ENCODE peak calls at places on chromosomes 3 and 15, in seven cellular contexts. One of them, this sample, is unnamed.

GRCh38 chr3:124859025-124859424 is 28.1 kb downstream of the ITGB5 start:
- DNase-seq in nucleus accumbens: no peak
- DNase-seq in iPS-NIHi11: no peak
- DNase-seq in stomach: no peak
- DNase-seq in IMR-90: peak; percentile 95
- DNase-seq in omental fat pad: no peak
- DNase-seq in activated naive CD8-positive, alpha-beta T cell treated with anti-CD3 and anti-CD28 coated beads, Interleukin-2, amount 50 U/mL, for 24 hours: no peak
- DNase-seq in this sample: no peak

GRCh38 chr15:85639752-85640381 is 154.9 kb downstream of the KLHL25 start:
- DNase-seq in iPS-NIHi11: no peak
- DNase-seq in nucleus accumbens: no peak
- DNase-seq in stomach: no peak
- DNase-seq in IMR-90: peak; percentile 72
- DNase-seq in activated naive CD8-positive, alpha-beta T cell treated with anti-CD3 and anti-CD28 coated beads, Interleukin-2, amount 50 U/mL, for 24 hours: no peak
- DNase-seq in omental fat pad: no peak
- DNase-seq in this sample: no peak

GRCh38 chr3:45618081-45618509 is 23.5 kb downstream of the LIMD1 start:
- DNase-seq in iPS-NIHi11: no peak
- DNase-seq in nucleus accumbens: no peak
- DNase-seq in activated naive CD8-positive, alpha-beta T cell treated with anti-CD3 and anti-CD28 coated beads, Interleukin-2, amount 50 U/mL, for 24 hours: no peak
- DNase-seq in omental fat pad: no peak
- DNase-seq in stomach: no peak
- DNase-seq in IMR-90: peak; percentile 41
- DNase-seq in this sample: no peak

GRCh38 chr15:40999190-40999589 is 45.9 kb downstream of the CHAC1 start:
- DNase-seq in iPS-NIHi11: no peak
- DNase-seq in activated naive CD8-positive, alpha-beta T cell treated with anti-CD3 and anti-CD28 coated beads, Interleukin-2, amount 50 U/mL, for 24 hours: no peak
- DNase-seq in omental fat pad: no peak
- DNase-seq in IMR-90: peak; percentile 98
- DNase-seq in stomach: no peak
- DNase-seq in nucleus accumbens: no peak
- DNase-seq in this sample: no peak

GRCh38 chr15:38671675-38672141 is 107.1 kb upstream of the RASGRP1 start:
- DNase-seq in IMR-90: peak; percentile 6
- DNase-seq in nucleus accumbens: no peak
- DNase-seq in activated naive CD8-positive, alpha-beta T cell treated with anti-CD3 and anti-CD28 coated beads, Interleukin-2, amount 50 U/mL, for 24 hours: peak; percentile 44
- DNase-seq in iPS-NIHi11: no peak
- DNase-seq in omental fat pad: no peak
- DNase-seq in stomach: no peak
- DNase-seq in this sample: no peak

GRCh38 chr3:47542614-47543173 is 29.2 kb upstream of the ELP6 start:
- DNase-seq in iPS-NIHi11: peak; percentile 69
- DNase-seq in stomach: no peak
- DNase-seq in nucleus accumbens: peak; percentile 69
- DNase-seq in IMR-90: peak; percentile 16
- DNase-seq in omental fat pad: no peak
- DNase-seq in activated naive CD8-positive, alpha-beta T cell treated with anti-CD3 and anti-CD28 coated beads, Interleukin-2, amount 50 U/mL, for 24 hours: no peak
- DNase-seq in this sample: no peak

GRCh38 chr3:150945226-150945625 is 27.3 kb downstream of the CLRN1 start:
- DNase-seq in stomach: no peak
- DNase-seq in IMR-90: peak; percentile 25
- DNase-seq in activated naive CD8-positive, alpha-beta T cell treated with anti-CD3 and anti-CD28 coated beads, Interleukin-2, amount 50 U/mL, for 24 hours: no peak
- DNase-seq in iPS-NIHi11: no peak
- DNase-seq in omental fat pad: no peak
- DNase-seq in nucleus accumbens: no peak
- DNase-seq in this sample: no peak

GRCh38 chr3:98655666-98656065 is 62.3 kb upstream of the CPOX start:
- DNase-seq in iPS-NIHi11: no peak
- DNase-seq in nucleus accumbens: no peak
- DNase-seq in IMR-90: peak; percentile 35
- DNase-seq in stomach: no peak
- DNase-seq in omental fat pad: no peak
- DNase-seq in activated naive CD8-positive, alpha-beta T cell treated with anti-CD3 and anti-CD28 coated beads, Interleukin-2, amount 50 U/mL, for 24 hours: no peak
- DNase-seq in this sample: no peak

GRCh38 chr3:187975571-187976360 is 178.2 kb upstream of the LPP start:
- DNase-seq in iPS-NIHi11: peak; percentile 44
- DNase-seq in activated naive CD8-positive, alpha-beta T cell treated with anti-CD3 and anti-CD28 coated beads, Interleukin-2, amount 50 U/mL, for 24 hours: no peak
- DNase-seq in omental fat pad: no peak
- DNase-seq in IMR-90: no peak
- DNase-seq in nucleus accumbens: no peak
- DNase-seq in stomach: no peak
- DNase-seq in this sample: no peak

GRCh38 chr3:34864011-34864410 is 775.3 kb upstream of the ARPP21 start:
- DNase-seq in activated naive CD8-positive, alpha-beta T cell treated with anti-CD3 and anti-CD28 coated beads, Interleukin-2, amount 50 U/mL, for 24 hours: no peak
- DNase-seq in nucleus accumbens: no peak
- DNase-seq in IMR-90: no peak
- DNase-seq in stomach: no peak
- DNase-seq in iPS-NIHi11: no peak
- DNase-seq in omental fat pad: no peak
- DNase-seq in this sample: no peak

GRCh38 chr3:87336761-87337160 is 60.4 kb upstream of the POU1F1 start:
- DNase-seq in iPS-NIHi11: no peak
- DNase-seq in IMR-90: no peak
- DNase-seq in omental fat pad: no peak
- DNase-seq in nucleus accumbens: no peak
- DNase-seq in stomach: no peak
- DNase-seq in activated naive CD8-positive, alpha-beta T cell treated with anti-CD3 and anti-CD28 coated beads, Interleukin-2, amount 50 U/mL, for 24 hours: no peak
- DNase-seq in this sample: no peak

GRCh38 chr15:79582650-79583049 is 150.5 kb downstream of the MINAR1 start:
- DNase-seq in activated naive CD8-positive, alpha-beta T cell treated with anti-CD3 and anti-CD28 coated beads, Interleukin-2, amount 50 U/mL, for 24 hours: no peak
- DNase-seq in omental fat pad: no peak
- DNase-seq in IMR-90: no peak
- DNase-seq in nucleus accumbens: no peak
- DNase-seq in iPS-NIHi11: no peak
- DNase-seq in stomach: no peak
- DNase-seq in this sample: no peak

GRCh38 chr15:98526094-98526493 is 122.2 kb upstream of the IGF1R start:
- DNase-seq in omental fat pad: no peak
- DNase-seq in iPS-NIHi11: no peak
- DNase-seq in IMR-90: no peak
- DNase-seq in activated naive CD8-positive, alpha-beta T cell treated with anti-CD3 and anti-CD28 coated beads, Interleukin-2, amount 50 U/mL, for 24 hours: no peak
- DNase-seq in nucleus accumbens: no peak
- DNase-seq in stomach: no peak
- DNase-seq in this sample: no peak

GRCh38 chr3:8490079-8490552 is 11.5 kb upstream of the LMCD1 start:
- DNase-seq in nucleus accumbens: no peak
- DNase-seq in omental fat pad: no peak
- DNase-seq in stomach: no peak
- DNase-seq in IMR-90: peak; percentile 98
- DNase-seq in iPS-NIHi11: no peak
- DNase-seq in activated naive CD8-positive, alpha-beta T cell treated with anti-CD3 and anti-CD28 coated beads, Interleukin-2, amount 50 U/mL, for 24 hours: no peak
- DNase-seq in this sample: no peak

GRCh38 chr3:181717505-181717904 is 5.8 kb downstream of the SOX2 start:
- DNase-seq in nucleus accumbens: no peak
- DNase-seq in iPS-NIHi11: no peak
- DNase-seq in omental fat pad: no peak
- DNase-seq in activated naive CD8-positive, alpha-beta T cell treated with anti-CD3 and anti-CD28 coated beads, Interleukin-2, amount 50 U/mL, for 24 hours: no peak
- DNase-seq in IMR-90: no peak
- DNase-seq in stomach: no peak
- DNase-seq in this sample: no peak

GRCh38 chr3:179544981-179545645 is 17.6 kb upstream of the ACTL6A start:
- DNase-seq in omental fat pad: no peak
- DNase-seq in stomach: no peak
- DNase-seq in iPS-NIHi11: no peak
- DNase-seq in nucleus accumbens: no peak
- DNase-seq in activated naive CD8-positive, alpha-beta T cell treated with anti-CD3 and anti-CD28 coated beads, Interleukin-2, amount 50 U/mL, for 24 hours: no peak
- DNase-seq in IMR-90: peak; percentile 97
- DNase-seq in this sample: no peak

GRCh38 chr15:32042269-32042996 is 12.1 kb downstream of the CHRNA7 start:
- DNase-seq in stomach: no peak
- DNase-seq in iPS-NIHi11: no peak
- DNase-seq in activated naive CD8-positive, alpha-beta T cell treated with anti-CD3 and anti-CD28 coated beads, Interleukin-2, amount 50 U/mL, for 24 hours: no peak
- DNase-seq in nucleus accumbens: no peak
- DNase-seq in IMR-90: no peak
- DNase-seq in omental fat pad: no peak
- DNase-seq in this sample: no peak

GRCh38 chr3:167872941-167873340 is 137.4 kb downstream of the SERPINI1 start:
- DNase-seq in activated naive CD8-positive, alpha-beta T cell treated with anti-CD3 and anti-CD28 coated beads, Interleukin-2, amount 50 U/mL, for 24 hours: no peak
- DNase-seq in stomach: no peak
- DNase-seq in nucleus accumbens: no peak
- DNase-seq in IMR-90: no peak
- DNase-seq in omental fat pad: no peak
- DNase-seq in iPS-NIHi11: no peak
- DNase-seq in this sample: no peak

GRCh38 chr15:78353093-78353492 is 12.9 kb downstream of the CRABP1 start:
- DNase-seq in omental fat pad: no peak
- DNase-seq in iPS-NIHi11: peak; percentile 73
- DNase-seq in IMR-90: peak; percentile 5
- DNase-seq in stomach: no peak
- DNase-seq in nucleus accumbens: no peak
- DNase-seq in activated naive CD8-positive, alpha-beta T cell treated with anti-CD3 and anti-CD28 coated beads, Interleukin-2, amount 50 U/mL, for 24 hours: no peak
- DNase-seq in this sample: no peak

GRCh38 chr3:35651456-35651855 is 12.1 kb downstream of the ARPP21 start:
- DNase-seq in stomach: no peak
- DNase-seq in IMR-90: no peak
- DNase-seq in iPS-NIHi11: no peak
- DNase-seq in nucleus accumbens: no peak
- DNase-seq in omental fat pad: no peak
- DNase-seq in activated naive CD8-positive, alpha-beta T cell treated with anti-CD3 and anti-CD28 coated beads, Interleukin-2, amount 50 U/mL, for 24 hours: no peak
- DNase-seq in this sample: no peak

GRCh38 chr15:101056366-101057334 is 137.5 kb downstream of the LRRK1 start:
- DNase-seq in stomach: peak; percentile 24
- DNase-seq in nucleus accumbens: no peak
- DNase-seq in omental fat pad: no peak
- DNase-seq in activated naive CD8-positive, alpha-beta T cell treated with anti-CD3 and anti-CD28 coated beads, Interleukin-2, amount 50 U/mL, for 24 hours: no peak
- DNase-seq in IMR-90: no peak
- DNase-seq in iPS-NIHi11: no peak
- DNase-seq in this sample: no peak

GRCh38 chr3:16600771-16601538 is 4.3 kb downstream of the DAZL start:
- DNase-seq in IMR-90: peak; percentile 81
- DNase-seq in iPS-NIHi11: peak; percentile 61
- DNase-seq in stomach: peak; percentile 89
- DNase-seq in nucleus accumbens: peak; percentile 58
- DNase-seq in omental fat pad: peak; percentile 94
- DNase-seq in activated naive CD8-positive, alpha-beta T cell treated with anti-CD3 and anti-CD28 coated beads, Interleukin-2, amount 50 U/mL, for 24 hours: peak; percentile 85
- DNase-seq in this sample: peak; percentile 73

GRCh38 chr3:120559228-120560061 is 36.7 kb upstream of the NDUFB4 start:
- DNase-seq in activated naive CD8-positive, alpha-beta T cell treated with anti-CD3 and anti-CD28 coated beads, Interleukin-2, amount 50 U/mL, for 24 hours: peak; percentile 10
- DNase-seq in omental fat pad: no peak
- DNase-seq in stomach: no peak
- DNase-seq in nucleus accumbens: no peak
- DNase-seq in IMR-90: peak; percentile 85
- DNase-seq in iPS-NIHi11: no peak
- DNase-seq in this sample: no peak

GRCh38 chr15:64527263-64527984 is 67.0 kb downstream of the ZNF609 start:
- DNase-seq in omental fat pad: no peak
- DNase-seq in IMR-90: peak; percentile 90
- DNase-seq in activated naive CD8-positive, alpha-beta T cell treated with anti-CD3 and anti-CD28 coated beads, Interleukin-2, amount 50 U/mL, for 24 hours: no peak
- DNase-seq in stomach: no peak
- DNase-seq in nucleus accumbens: no peak
- DNase-seq in iPS-NIHi11: no peak
- DNase-seq in this sample: no peak

GRCh38 chr15:24292837-24293236 is 382.7 kb upstream of the NPAP1 start:
- DNase-seq in omental fat pad: no peak
- DNase-seq in iPS-NIHi11: no peak
- DNase-seq in stomach: no peak
- DNase-seq in activated naive CD8-positive, alpha-beta T cell treated with anti-CD3 and anti-CD28 coated beads, Interleukin-2, amount 50 U/mL, for 24 hours: no peak
- DNase-seq in IMR-90: no peak
- DNase-seq in nucleus accumbens: no peak
- DNase-seq in this sample: no peak

GRCh38 chr3:113167929-113168771 is 43.2 kb upstream of the BOC start:
- DNase-seq in activated naive CD8-positive, alpha-beta T cell treated with anti-CD3 and anti-CD28 coated beads, Interleukin-2, amount 50 U/mL, for 24 hours: no peak
- DNase-seq in omental fat pad: no peak
- DNase-seq in IMR-90: no peak
- DNase-seq in stomach: no peak
- DNase-seq in iPS-NIHi11: no peak
- DNase-seq in nucleus accumbens: no peak
- DNase-seq in this sample: no peak

This sample was measured in colonic mucosa.